ENCODE peak calls at places on chromosomes 2 and 18, in six cellular contexts. H is PC-3; T is sigmoid colon; F is endodermal cell; S is A549; M is CD8-positive, alpha-beta T cell. W is an unnamed sample.
A peak's percentile ranks its signal among the peaks of the same experiment; 100 is the strongest.

GRCh38 chr2:28226558-28226957 is 166.1 kb upstream of the FOSL2 start:
- DNase-seq in H (no peak), T (no peak), F (no peak), S (no peak), M (no peak), W (no peak)

GRCh38 chr2:98387478-98387877 is 41.2 kb downstream of the CNGA3 start:
- DNase-seq in H (no peak), T (no peak), F (peak; percentile 24), S (no peak), M (no peak), W (no peak)

GRCh38 chr2:71455741-71456569 is 2.6 kb downstream of the DYSF start:
- DNase-seq in H (no peak), T (no peak), F (peak; percentile 77), S (no peak), M (no peak), W (no peak)

GRCh38 chr2:174931724-174932123 is 73.5 kb downstream of the CHN1 start:
- DNase-seq in H (peak; percentile 14), T (no peak), F (no peak), S (no peak), M (no peak), W (no peak)

GRCh38 chr2:179441551-179441950 is 176.9 kb upstream of the SESTD1 start:
- DNase-seq in H (no peak), T (no peak), F (no peak), S (no peak), M (no peak), W (no peak)

GRCh38 chr2:3604207-3604877 is 9.4 kb downstream of the COLEC11 start:
- DNase-seq in H (no peak), T (peak; percentile 54), F (no peak), S (no peak), M (no peak), W (no peak)

GRCh38 chr2:241902357-241902991 is 32.9 kb downstream of the RTP5 start:
- DNase-seq in H (no peak), T (no peak), F (peak; percentile 77), S (no peak), M (no peak), W (no peak)

GRCh38 chr2:96580771-96581170 is 44.2 kb downstream of the ARID5A start:
- DNase-seq in H (peak; percentile 44), T (no peak), F (peak; percentile 85), S (peak; percentile 18), M (no peak), W (no peak)

GRCh38 chr2:101047075-101047766 is 45.1 kb downstream of the RPL31 start:
- DNase-seq in H (peak; percentile 97), T (no peak), F (no peak), S (peak; percentile 36), M (no peak), W (no peak)

GRCh38 chr2:72579595-72580180 is 246.1 kb downstream of the EXOC6B start:
- DNase-seq in H (peak; percentile 68), T (no peak), F (no peak), S (no peak), M (no peak), W (no peak)

GRCh38 chr2:219178377-219179175 is 501 bp downstream of the RETREG2 start:
- DNase-seq in H (peak; percentile 13), T (peak; percentile 76), F (no peak), S (peak; percentile 21), M (no peak), W (no peak)

GRCh38 chr2:74225698-74226459 is 27.5 kb downstream of the MTHFD2 start:
- DNase-seq in H (no peak), T (no peak), F (peak; percentile 44), S (no peak), M (no peak), W (no peak)

GRCh38 chr2:169704160-169704713 is 10.0 kb downstream of the PHOSPHO2 start:
- DNase-seq in H (no peak), T (no peak), F (peak; percentile 12), S (no peak), M (no peak), W (no peak)

GRCh38 chr18:79523221-79523737 is 127.5 kb downstream of the NFATC1 start:
- DNase-seq in H (no peak), T (no peak), F (peak; percentile 20), S (no peak), M (no peak), W (no peak)

GRCh38 chr2:69561041-69561550 is 82.4 kb downstream of the AAK1 start:
- DNase-seq in H (peak; percentile 29), T (no peak), F (no peak), S (no peak), M (no peak), W (no peak)

GRCh38 chr18:13456736-13457271 is 238.2 kb downstream of the LDLRAD4 start:
- DNase-seq in H (no peak), T (no peak), F (no peak), S (no peak), M (no peak), W (no peak)

GRCh38 chr2:73700661-73701447 is 36.3 kb downstream of the TPRKB start:
- DNase-seq in H (no peak), T (no peak), F (no peak), S (no peak), M (no peak), W (no peak)

GRCh38 chr18:9444549-9444948 is 30.8 kb upstream of the RALBP1 start:
- DNase-seq in H (no peak), T (no peak), F (no peak), S (no peak), M (no peak), W (no peak)

GRCh38 chr2:62685986-62686625 is 19.4 kb upstream of the EHBP1 start:
- DNase-seq in H (no peak), T (no peak), F (no peak), S (no peak), M (no peak), W (no peak)

GRCh38 chr18:59959079-59959478 is 59.3 kb downstream of the PMAIP1 start:
- DNase-seq in H (peak; percentile 30), T (no peak), F (no peak), S (no peak), M (no peak), W (no peak)

GRCh38 chr18:59957957-59958356 is 58.2 kb downstream of the PMAIP1 start:
- DNase-seq in H (peak; percentile 74), T (no peak), F (no peak), S (no peak), M (no peak), W (no peak)

GRCh38 chr18:59961086-59961485 is 61.3 kb downstream of the PMAIP1 start:
- DNase-seq in H (no peak), T (no peak), F (no peak), S (no peak), M (no peak), W (no peak)

GRCh38 chr18:59959606-59960005 is 59.8 kb downstream of the PMAIP1 start:
- DNase-seq in H (no peak), T (no peak), F (no peak), S (no peak), M (no peak), W (no peak)

GRCh38 chr18:59960272-59960671 is 60.5 kb downstream of the PMAIP1 start:
- DNase-seq in H (no peak), T (no peak), F (no peak), S (no peak), M (no peak), W (no peak)
- H3K27ac ChIP-seq in H (no peak overlapping the region), T (no peak overlapping the region), F (no peak overlapping the region), S (no peak overlapping the region), M (no peak overlapping the region), W (no peak overlapping the region)

GRCh38 chr2:11290713-11291112 is 53.7 kb downstream of the ROCK2 start:
- DNase-seq in H (no peak), T (no peak), F (no peak), S (no peak), M (no peak), W (no peak)
- H3K27ac ChIP-seq in H (no peak overlapping the region), T (no peak overlapping the region), F (no peak overlapping the region), S (no peak overlapping the region), M (no peak overlapping the region), W (no peak overlapping the region)

GRCh38 chr2:54639609-54640008 is 83.9 kb upstream of the EML6 start:
- DNase-seq in H (peak; percentile 46), T (no peak), F (no peak), S (no peak), M (no peak), W (no peak)
- H3K27ac ChIP-seq in H (no peak overlapping the region), T (no peak overlapping the region), F (no peak overlapping the region), S (peak overlapping the region; percentile 44), M (no peak overlapping the region), W (no peak overlapping the region)

GRCh38 chr18:59697236-59697932 is at the start of gene CCBE1:
- DNase-seq in H (peak; percentile 84), T (peak; percentile 85), F (peak; percentile 97), S (peak; percentile 42), M (no peak), W (peak; percentile 2)
- H3K27ac ChIP-seq in H (peak within 1 kb of the TSS; percentile 35), T (peak within 1 kb of the TSS; percentile 89), F (no peak within 1 kb of the TSS), S (peak within 1 kb of the TSS; percentile 87), M (no peak within 1 kb of the TSS), W (no peak within 1 kb of the TSS)

GRCh38 chr2:36370281-36370680 is 14.7 kb downstream of the CRIM1 start:
- DNase-seq in H (no peak), T (no peak), F (no peak), S (no peak), M (no peak), W (no peak)
- H3K27ac ChIP-seq in H (peak overlapping the region; percentile 57), T (peak overlapping the region; percentile 95), F (no peak overlapping the region), S (peak overlapping the region; percentile 88), M (no peak overlapping the region), W (no peak overlapping the region)

GRCh38 chr2:43038034-43038719 is 188.2 kb downstream of the ZFP36L2 start:
- DNase-seq in H (peak; percentile 53), T (no peak), F (no peak), S (no peak), M (no peak), W (no peak)
- H3K27ac ChIP-seq in H (peak overlapping the region; percentile 57), T (no peak overlapping the region), F (no peak overlapping the region), S (peak overlapping the region; percentile 90), M (no peak overlapping the region), W (no peak overlapping the region)

GRCh38 chr18:58227361-58227930 is 183.4 kb downstream of the NEDD4L start:
- DNase-seq in H (no peak), T (no peak), F (no peak), S (no peak), M (no peak), W (no peak)

GRCh38 chr18:58226476-58226875 is 182.4 kb downstream of the NEDD4L start:
- DNase-seq in H (no peak), T (no peak), F (no peak), S (no peak), M (no peak), W (no peak)

GRCh38 chr18:58224425-58224750 is 180.4 kb downstream of the NEDD4L start:
- DNase-seq in H (peak; percentile 73), T (no peak), F (no peak), S (no peak), M (no peak), W (no peak)

GRCh38 chr18:58223717-58224424 is 179.8 kb downstream of the NEDD4L start:
- DNase-seq in H (peak; percentile 91), T (no peak), F (no peak), S (peak; percentile 65), M (no peak), W (no peak)

GRCh38 chr18:58225101-58225500 is 181.1 kb downstream of the NEDD4L start:
- DNase-seq in H (peak; percentile 42), T (no peak), F (no peak), S (no peak), M (no peak), W (peak; percentile 23)
- H3K27ac ChIP-seq in H (peak overlapping the region; percentile 86), T (peak overlapping the region; percentile 64), F (no peak overlapping the region), S (peak overlapping the region; percentile 25), M (no peak overlapping the region), W (no peak overlapping the region)